ENCODE peak calls at places on chromosomes 2 and 18, in five cellular contexts. C is RWPE1, E is heart left ventricle, R is OCI-LY7, U is tibial artery. O is an unnamed sample.

GRCh38 chr2:214607051-214607450 is 196.2 kb downstream of the VWC2L start:
- DNase-seq in C (no peak), R (no peak), U (no peak), E (no peak), O (no peak)

GRCh38 chr2:104658149-104658839 is 195.6 kb upstream of the POU3F3 start:
- DNase-seq in R (peak; percentile 2), C (peak; percentile 1), E (peak; percentile 71), U (no peak), O (peak; percentile 8)

GRCh38 chr2:109020217-109020637 is 31.2 kb upstream of the EDAR start:
- DNase-seq in U (no peak), C (no peak), R (no peak), E (no peak), O (no peak)

GRCh38 chr2:190458352-190459107 is 50.4 kb downstream of the MFSD6 start:
- DNase-seq in U (no peak), C (no peak), R (no peak), E (no peak), O (no peak)

GRCh38 chr2:62038980-62039771 is 133.7 kb downstream of the COMMD1 start:
- DNase-seq in U (no peak), R (peak; percentile 94), E (no peak), C (peak; percentile 29), O (no peak)

GRCh38 chr2:128593518-128594272 is 275.0 kb upstream of the HS6ST1 start:
- DNase-seq in C (no peak), R (no peak), E (peak; percentile 58), U (peak; percentile 62), O (no peak)

GRCh38 chr18:28511421-28511821 is 334.5 kb upstream of the CDH2 start:
- DNase-seq in R (no peak), U (no peak), C (no peak), E (no peak), O (no peak)

GRCh38 chr2:187051350-187051749 is 202.4 kb upstream of the ZSWIM2 start:
- DNase-seq in E (no peak), C (no peak), U (no peak), R (no peak), O (no peak)

GRCh38 chr2:149371476-149371875 is 41.1 kb downstream of the LYPD6 start:
- DNase-seq in C (no peak), E (no peak), U (no peak), R (no peak), O (no peak)

GRCh38 chr2:20291106-20291564 is 59.5 kb downstream of the PUM2 start:
- DNase-seq in C (peak; percentile 88), R (peak; percentile 46), E (no peak), U (no peak), O (peak; percentile 16)

GRCh38 chr2:133434962-133435668 is 133.1 kb downstream of the NCKAP5 start:
- DNase-seq in E (peak; percentile 78), U (no peak), R (no peak), C (peak; percentile 66), O (no peak)

GRCh38 chr2:109409347-109410020 is 204.3 kb downstream of the SEPTIN10 start:
- DNase-seq in E (no peak), U (no peak), R (no peak), C (no peak), O (no peak)

GRCh38 chr2:145221511-145221910 is 701.6 kb upstream of the ZEB2 start:
- DNase-seq in C (no peak), R (no peak), E (no peak), U (no peak), O (no peak)

GRCh38 chr2:190123956-190124355 is 61.4 kb upstream of the MSTN start:
- DNase-seq in U (no peak), E (no peak), R (no peak), C (no peak), O (no peak)

GRCh38 chr2:38934742-38935141 is 45.1 kb downstream of the ARHGEF33 start:
- DNase-seq in U (no peak), R (no peak), E (no peak), C (no peak), O (no peak)

GRCh38 chr2:66547113-66547512 is 112.2 kb downstream of the MEIS1 start:
- DNase-seq in R (no peak), U (no peak), E (no peak), C (no peak), O (no peak)

DNA sequence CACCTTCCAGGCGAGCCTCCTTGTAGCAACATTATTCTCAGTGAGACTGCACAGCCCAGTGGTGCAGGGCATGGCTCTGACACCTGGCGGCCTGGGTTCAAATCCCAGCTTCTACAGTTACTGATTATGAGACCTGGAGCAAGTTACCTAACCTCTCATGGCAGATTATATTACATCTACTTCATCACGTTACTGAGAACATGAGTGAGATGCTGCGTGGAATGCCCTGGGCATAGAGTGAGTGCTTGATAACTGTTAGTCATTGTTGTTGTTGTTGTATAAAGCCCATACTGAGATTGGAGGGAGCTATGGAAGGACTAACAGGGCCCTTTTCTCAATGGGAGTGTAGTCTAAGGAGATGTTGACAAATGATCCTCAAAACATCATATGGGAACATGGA is 18.7 kb downstream of the PLCD4 start:
- DNase-seq in R (no peak), U (no peak), C (no peak), E (no peak), O (no peak)
- H3K27ac ChIP-seq in R (no peak overlapping the region), U (no peak overlapping the region), C (no peak overlapping the region), E (no peak overlapping the region), O (no peak overlapping the region)

GRCh38 chr2:30706534-30707303 is 100.5 kb downstream of the CAPN13 start:
- DNase-seq in R (peak; percentile 71), C (peak; percentile 42), U (peak; percentile 84), E (peak; percentile 88), O (peak; percentile 4)
- H3K27ac ChIP-seq in R (no peak overlapping the region), C (no peak overlapping the region), U (peak overlapping the region; percentile 42), E (peak overlapping the region; percentile 5), O (no peak overlapping the region)

DNA sequence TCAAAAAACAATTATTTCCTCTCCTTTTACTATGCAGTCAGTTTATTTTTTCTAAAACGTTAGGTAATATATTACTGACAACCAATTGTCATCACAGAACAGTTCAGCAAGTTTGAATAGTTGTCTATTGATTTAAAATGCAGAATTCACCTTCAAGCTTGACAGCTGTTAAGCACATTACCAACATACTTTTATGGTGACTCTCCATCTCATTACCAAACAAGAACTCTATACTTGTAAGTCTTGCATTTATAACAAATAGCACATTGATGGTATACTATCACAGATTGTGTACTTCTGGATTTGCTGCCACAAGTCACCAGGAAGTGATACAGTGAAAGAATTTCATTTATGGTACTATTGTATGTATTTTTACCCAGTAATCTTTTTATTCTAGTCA is 99.4 kb upstream of the PPP1CB start:
- DNase-seq in C (no peak), U (no peak), E (no peak), R (no peak), O (no peak)
- H3K27ac ChIP-seq in C (no peak overlapping the region), U (no peak overlapping the region), E (no peak overlapping the region), R (no peak overlapping the region), O (no peak overlapping the region)

DNA sequence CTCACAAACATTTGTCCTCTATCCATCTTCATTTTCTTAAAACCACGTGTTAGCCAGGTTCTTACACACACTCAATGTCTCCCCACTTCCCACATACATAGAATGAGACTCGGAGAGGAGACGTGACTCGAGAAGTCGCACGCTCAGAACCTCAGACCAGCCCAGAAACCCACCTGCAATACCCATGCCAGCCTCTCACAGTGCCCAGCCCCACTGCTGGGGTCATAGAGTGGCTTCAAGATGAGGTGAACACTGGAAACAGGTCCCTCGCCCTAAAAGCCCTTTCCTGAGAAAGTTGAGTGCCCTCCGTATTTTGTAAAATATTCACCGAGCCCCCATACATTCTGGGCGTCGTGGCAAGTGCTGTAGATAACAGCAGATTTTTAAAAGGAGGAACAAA is 487.4 kb downstream of the EIPR1 start:
- DNase-seq in R (no peak), E (no peak), C (no peak), U (peak; percentile 20), O (no peak)
- H3K27ac ChIP-seq in R (no peak overlapping the region), E (no peak overlapping the region), C (no peak overlapping the region), U (no peak overlapping the region), O (no peak overlapping the region)

DNA sequence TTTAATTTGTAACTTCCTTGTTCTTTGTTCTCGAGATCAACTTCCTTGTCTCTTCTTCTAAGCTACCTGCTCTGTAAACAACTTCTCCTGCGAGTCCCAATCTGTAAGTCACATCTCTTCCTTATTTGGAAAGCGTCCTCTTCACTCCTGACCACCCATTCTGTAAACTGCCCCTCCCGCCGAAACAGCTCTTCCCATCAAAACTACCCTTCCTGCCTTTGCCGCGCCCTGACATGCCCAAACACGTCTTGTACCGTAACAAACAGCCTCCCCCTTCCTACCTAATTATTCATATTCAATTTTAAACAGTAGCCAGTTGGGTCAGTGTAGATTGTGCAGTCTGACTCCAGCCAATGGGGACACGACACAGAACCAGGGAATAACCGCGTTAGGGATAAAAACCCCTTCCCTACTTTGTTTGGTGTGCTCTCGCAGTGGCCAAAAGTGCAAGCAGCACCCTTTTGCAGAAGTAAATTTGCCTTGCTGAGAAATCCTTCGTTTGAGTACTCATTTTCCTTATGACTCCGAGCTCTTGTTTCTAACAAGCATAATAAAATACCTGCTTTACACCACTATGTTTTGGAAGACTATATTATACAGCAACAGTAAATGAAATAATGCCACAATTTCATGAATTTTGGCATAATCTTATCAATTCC is 39.8 kb downstream of the PIAS2 start:
- DNase-seq in E (no peak), U (no peak), C (no peak), R (no peak), O (no peak)
- H3K27ac ChIP-seq in E (no peak overlapping the region), U (no peak overlapping the region), C (no peak overlapping the region), R (no peak overlapping the region), O (no peak overlapping the region)

GRCh38 chr18:76390452-76391035 is 104.5 kb downstream of the ZNF516 start:
- DNase-seq in C (no peak), E (peak; percentile 48), R (no peak), U (peak; percentile 62), O (peak; percentile 22)
- H3K27ac ChIP-seq in C (no peak overlapping the region), E (no peak overlapping the region), R (no peak overlapping the region), U (no peak overlapping the region), O (no peak overlapping the region)

DNA sequence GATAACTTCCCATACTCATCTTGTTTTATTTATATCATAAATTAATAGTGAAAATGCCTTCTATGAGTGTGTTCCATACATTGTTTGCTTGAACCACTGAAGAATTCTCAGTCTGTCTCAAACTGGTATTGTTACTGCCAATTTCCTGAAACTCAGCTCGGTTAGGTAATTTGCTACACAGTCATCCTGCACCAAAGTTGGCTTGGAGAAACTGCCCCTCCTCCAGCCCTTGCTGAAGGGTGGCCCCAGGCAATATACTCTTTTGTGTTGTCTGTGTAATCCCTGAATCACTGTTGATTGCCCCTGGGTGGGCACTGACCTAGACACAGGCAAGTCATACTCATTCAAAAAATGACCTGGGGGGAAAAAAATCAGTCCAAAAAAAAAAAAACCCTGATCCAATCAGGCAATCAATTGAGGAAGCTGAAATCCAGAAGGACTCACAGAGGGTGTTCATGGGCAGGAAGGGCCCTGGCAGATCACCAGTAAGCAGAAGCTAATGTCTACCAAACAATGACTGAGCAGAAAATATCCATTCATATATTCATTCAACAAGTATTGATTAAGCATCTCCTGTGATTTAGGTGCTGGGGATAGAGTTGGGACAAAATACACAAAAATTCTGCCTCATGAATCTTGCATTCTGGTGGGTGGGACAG is 3.8 kb upstream of the SESTD1 start:
- DNase-seq in R (no peak), U (peak; percentile 71), E (peak; percentile 29), C (peak; percentile 72), O (no peak)
- H3K27ac ChIP-seq in R (no peak overlapping the region), U (peak overlapping the region; percentile 29), E (no peak overlapping the region), C (no peak overlapping the region), O (peak overlapping the region; percentile 24)